ENCODE peak calls at places on chromosomes 12 and 14, in five cellular contexts. R is psoas muscle, L is left ventricle myocardium inferior, Z is IMR-90, I is adrenal gland. S is an unnamed sample.

GRCh38 chr14:67514650-67515385 is 18.3 kb upstream of the PLEKHH1 start:
- DNase-seq in I (peak; percentile 56), L (peak; percentile 36), R (peak; percentile 66), Z (peak; percentile 33), S (peak; percentile 16)

GRCh38 chr14:94110552-94111181 is at the start of gene IFI27:
- DNase-seq in L (peak; percentile 41), R (no peak), I (peak; percentile 90), Z (peak; percentile 41), S (peak; percentile 88)

GRCh38 chr14:44901696-44902095 is 60.1 kb downstream of the KLHL28 start:
- DNase-seq in Z (no peak), R (no peak), I (no peak), L (no peak), S (no peak)

GRCh38 chr14:32669416-32669815 is 269.3 kb upstream of the NPAS3 start:
- DNase-seq in L (no peak), R (no peak), I (no peak), Z (no peak), S (no peak)

GRCh38 chr14:72714094-72714493 is 179.8 kb downstream of the DPF3 start:
- DNase-seq in Z (no peak), I (no peak), L (no peak), R (no peak), S (no peak)

GRCh38 chr12:114119316-114119715 is 153.2 kb upstream of the RBM19 start:
- DNase-seq in Z (no peak), R (no peak), L (no peak), I (no peak), S (no peak)

GRCh38 chr14:100640481-100641273 is 53.5 kb upstream of the BEGAIN start:
- DNase-seq in I (no peak), R (no peak), Z (peak; percentile 28), L (no peak), S (no peak)

GRCh38 chr12:101407054-101407437 is 526 bp downstream of the ARL1 start:
- DNase-seq in R (peak; percentile 64), I (no peak), L (no peak), Z (no peak), S (no peak)

GRCh38 chr14:73771848-73772705 is 57.9 kb upstream of the PNMA1 start:
- DNase-seq in Z (peak; percentile 86), R (peak; percentile 76), L (no peak), I (peak; percentile 77), S (peak; percentile 36)

GRCh38 chr12:108175310-108175709 is 46.2 kb downstream of the WSCD2 start:
- DNase-seq in I (no peak), Z (no peak), L (no peak), R (no peak), S (no peak)

GRCh38 chr12:29148958-29149690 is at the start of gene FAR2:
- DNase-seq in R (peak; percentile 67), Z (no peak), I (peak; percentile 28), L (peak; percentile 51), S (peak; percentile 62)

GRCh38 chr12:17588968-17589367 is 501.0 kb downstream of the RERGL start:
- DNase-seq in Z (no peak), L (no peak), I (no peak), R (no peak), S (no peak)

GRCh38 chr12:19030180-19030579 is 99.4 kb upstream of the PLEKHA5 start:
- DNase-seq in R (no peak), I (no peak), Z (no peak), L (no peak), S (no peak)

GRCh38 chr12:95882873-95883272 is 24.1 kb downstream of the SNRPF start:
- DNase-seq in Z (no peak), R (no peak), I (no peak), L (no peak), S (no peak)

GRCh38 chr14:74140374-74140850 is 55.7 kb downstream of the LIN52 start:
- DNase-seq in R (peak; percentile 89), I (peak; percentile 44), Z (no peak), L (peak; percentile 78), S (peak; percentile 39)

GRCh38 chr14:100915582-100915981 is 12.1 kb upstream of the RTL1 start:
- DNase-seq in Z (no peak), L (no peak), I (no peak), R (no peak), S (no peak)

GRCh38 chr14:27730204-27730603 is 1036.4 kb upstream of the FOXG1 start:
- DNase-seq in I (no peak), L (no peak), R (no peak), Z (no peak), S (no peak)

GRCh38 chr12:56808954-56809353 is 45.8 kb downstream of the HSD17B6 start:
- DNase-seq in I (no peak), L (no peak), R (no peak), Z (no peak), S (no peak)

GRCh38 chr12:20188930-20189653 is 179.2 kb upstream of the PDE3A start:
- DNase-seq in R (no peak), Z (no peak), I (no peak), L (no peak), S (no peak)

GRCh38 chr14:38197001-38197760 is 10.5 kb upstream of the SSTR1 start:
- DNase-seq in L (no peak), I (no peak), R (no peak), Z (peak; percentile 38), S (no peak)

GRCh38 chr12:69985656-69986055 is 160.6 kb downstream of the MYRFL start:
- DNase-seq in R (no peak), L (no peak), I (no peak), Z (no peak), S (no peak)

GRCh38 chr12:26661399-26661798 is 171.6 kb downstream of the ITPR2 start:
- DNase-seq in Z (no peak), R (no peak), L (no peak), I (no peak), S (no peak)

GRCh38 chr14:71196921-71197320 is 289.7 kb downstream of the PCNX1 start:
- DNase-seq in R (no peak), I (no peak), Z (no peak), L (no peak), S (no peak)

GRCh38 chr12:62977879-62978278 is 42.9 kb upstream of the PPM1H start:
- DNase-seq in L (no peak), I (no peak), R (no peak), Z (no peak), S (no peak)

GRCh38 chr12:62978768-62979167 is 43.8 kb upstream of the PPM1H start:
- DNase-seq in R (no peak), L (no peak), I (no peak), Z (no peak), S (no peak)

GRCh38 chr12:62986844-62987243 is 51.9 kb upstream of the PPM1H start:
- DNase-seq in R (no peak), I (no peak), Z (no peak), L (no peak), S (no peak)

DNA sequence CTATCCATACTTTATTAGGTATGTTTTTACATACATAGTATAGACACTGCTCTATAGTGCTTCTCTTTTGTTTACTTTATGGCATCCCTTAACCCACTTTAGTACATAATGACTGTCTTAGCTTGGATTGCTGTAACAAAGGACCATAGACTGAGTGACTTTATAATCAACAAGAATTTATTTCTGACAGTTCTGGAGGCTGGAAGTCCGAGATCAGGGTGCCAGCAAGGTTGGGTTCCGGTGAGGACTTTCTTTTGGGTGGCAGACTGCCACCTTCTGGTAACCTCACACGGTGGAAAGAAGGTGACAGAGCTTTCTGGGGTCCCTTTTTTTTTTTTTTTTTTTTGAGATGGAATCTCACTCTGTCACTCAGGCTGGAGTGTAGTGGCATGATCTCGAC is 48.6 kb upstream of the PPM1H start:
- DNase-seq in Z (no peak), I (no peak), L (peak; percentile 14), R (no peak), S (no peak)
- TF ChIP-seq CTCF in Z (no peak), I (no peak), L (peak; percentile 49), R (no peak), S (peak; percentile 24)

DNA sequence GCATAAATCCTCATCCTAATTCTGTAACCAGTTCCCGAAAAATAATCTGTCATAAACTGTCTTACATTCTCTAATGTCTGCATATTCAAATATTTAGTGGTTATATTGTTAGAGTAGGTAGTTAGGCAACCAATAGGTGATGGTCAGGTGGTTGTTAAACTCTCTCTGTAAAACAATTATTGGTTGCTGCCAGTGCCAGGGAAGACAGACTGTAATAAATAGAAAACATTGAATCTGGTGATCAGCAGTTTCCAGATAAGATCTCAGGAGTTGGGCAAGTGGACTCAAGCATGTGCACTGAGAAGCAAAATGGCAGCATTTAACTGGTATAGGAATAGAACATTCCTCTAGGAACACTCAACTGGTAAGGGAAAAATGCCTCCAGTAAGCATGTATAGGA is 325.5 kb downstream of the ACSS3 start:
- DNase-seq in R (no peak), I (no peak), L (no peak), Z (no peak), S (no peak)
- H3K9me3 ChIP-seq in R (no peaks in the 10 kb centered on the region), I (no peaks in the 10 kb centered on the region), L (no peaks in the 10 kb centered on the region), Z (no peaks in the 10 kb centered on the region), S (no peaks in the 10 kb centered on the region)

GRCh38 chr12:65010437-65010836 is 110.7 kb downstream of the WIF1 start:
- DNase-seq in L (no peak), Z (no peak), R (no peak), I (no peak), S (no peak)

GRCh38 chr12:65014504-65015271 is 106.4 kb downstream of the WIF1 start:
- DNase-seq in R (no peak), Z (no peak), I (no peak), L (no peak), S (no peak)

GRCh38 chr12:65019696-65020095 is 101.4 kb downstream of the WIF1 start:
- DNase-seq in I (no peak), L (no peak), R (no peak), Z (no peak), S (no peak)

GRCh38 chr12:65016881-65017650 is 104.0 kb downstream of the WIF1 start:
- DNase-seq in Z (no peak), L (no peak), I (no peak), R (no peak), S (no peak)

GRCh38 chr12:65015850-65016249 is 105.3 kb downstream of the WIF1 start:
- DNase-seq in I (no peak), R (no peak), L (no peak), Z (no peak), S (no peak)
- H3K27ac ChIP-seq in I (no peak overlapping the region), R (no peak overlapping the region), L (no peak overlapping the region), Z (no peak overlapping the region), S (no peak overlapping the region)

GRCh38 chr12:94813314-94813713 is 163.0 kb upstream of the TMCC3 start:
- DNase-seq in Z (no peak), R (no peak), L (no peak), I (no peak), S (no peak)

GRCh38 chr12:94811611-94812010 is 161.3 kb upstream of the TMCC3 start:
- DNase-seq in Z (no peak), I (no peak), R (no peak), L (no peak), S (no peak)

GRCh38 chr12:94815958-94816357 is 165.6 kb upstream of the TMCC3 start:
- DNase-seq in I (no peak), L (no peak), R (no peak), Z (no peak), S (no peak)

GRCh38 chr12:94815450-94815849 is 165.1 kb upstream of the TMCC3 start:
- DNase-seq in Z (no peak), L (no peak), R (no peak), I (no peak), S (no peak)

DNA sequence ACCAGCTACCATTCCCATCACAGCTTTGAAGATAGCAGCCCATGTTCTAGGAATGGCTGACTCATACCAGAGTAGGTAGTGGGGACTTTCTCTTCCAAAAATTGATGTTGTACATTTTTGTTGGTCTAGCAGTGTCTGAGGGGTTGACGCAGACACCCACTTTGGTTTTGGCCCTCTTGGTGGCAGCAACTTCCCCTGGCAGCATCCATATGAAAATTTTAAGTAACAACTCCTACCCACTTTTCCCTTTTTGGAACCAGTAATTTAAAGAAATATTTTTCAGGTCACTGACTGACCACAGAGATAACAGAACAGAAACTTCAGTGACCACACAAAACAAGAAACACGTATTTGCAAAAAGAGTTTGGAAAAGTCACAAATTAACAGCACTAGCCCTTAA is 162.0 kb upstream of the TMCC3 start:
- DNase-seq in L (no peak), R (no peak), Z (no peak), I (no peak), S (no peak)
- TF ChIP-seq CTCF in L (no peak), R (no peak), Z (no peak), I (no peak), S (no peak)

S was measured in heart right ventricle.